ENCODE peak calls at places on chromosomes 7 and 10, in six cellular contexts. T is A549, Q is Panc1, G is GM12878, A is K562, C is HCT116. H is an unnamed sample.

GRCh38 chr7:21566094-21566493 is 23.3 kb downstream of the DNAH11 start:
- DNase-seq in A (no peak), T (no peak), G (no peak), C (no peak), Q (no peak), H (no peak)

GRCh38 chr7:134804351-134804750 is 24.9 kb downstream of the CALD1 start:
- DNase-seq in C (no peak), G (no peak), T (no peak), A (no peak), Q (no peak), H (no peak)

GRCh38 chr10:43751646-43752045 is 103.0 kb upstream of the ZNF32 start:
- DNase-seq in Q (no peak), A (no peak), C (no peak), G (no peak), T (no peak), H (no peak)

GRCh38 chr7:130930260-130930659 is 196.3 kb upstream of the KLF14 start:
- DNase-seq in T (peak), A (peak), G (no peak), Q (no peak), C (no peak), H (no peak)

GRCh38 chr10:132400041-132400546 is 3.1 kb downstream of the PWWP2B start:
- DNase-seq in G (no peak), T (no peak), Q (no peak), A (no peak), C (no peak), H (no peak)

GRCh38 chr10:102814873-102815661 is 22.1 kb downstream of the CYP17A1 start:
- DNase-seq in C (no peak), Q (no peak), A (no peak), G (no peak), T (no peak), H (no peak)

GRCh38 chr10:70593513-70593890 is 9.0 kb downstream of the PRF1 start:
- DNase-seq in Q (no peak), A (no peak), T (no peak), G (no peak), C (no peak), H (no peak)

GRCh38 chr7:10657201-10657600 is 316.5 kb upstream of the PHF14 start:
- DNase-seq in G (no peak), A (no peak), Q (no peak), C (no peak), T (no peak), H (no peak)

GRCh38 chr10:65571011-65571570 is 1354.7 kb upstream of the LRRTM3 start:
- DNase-seq in G (no peak), Q (no peak), A (no peak), C (peak), T (peak), H (no peak)

GRCh38 chr7:131011976-131012375 is 278.0 kb upstream of the KLF14 start:
- DNase-seq in A (no peak), G (no peak), T (peak), Q (no peak), C (no peak), H (peak)

GRCh38 chr10:123563994-123564393 is 102.2 kb upstream of the GPR26 start:
- DNase-seq in C (no peak), T (no peak), Q (no peak), G (no peak), A (no peak), H (no peak)

GRCh38 chr7:96665689-96666088 is 44.0 kb downstream of the SEM1 start:
- DNase-seq in Q (no peak), T (no peak), C (no peak), G (no peak), A (no peak), H (no peak)

GRCh38 chr7:158662610-158663427 is 41.8 kb downstream of the NCAPG2 start:
- DNase-seq in G (no peak), T (no peak), Q (no peak), C (no peak), A (no peak), H (peak)
- TF ChIP-seq REST in G (no peak), T (no peak), Q (no peak), C (no peak), A (no peak), H (no peak)

GRCh38 chr7:148815612-148816011 is 68.5 kb downstream of the EZH2 start:
- DNase-seq in G (no peak), T (no peak), Q (no peak), A (no peak), C (no peak), H (no peak)
- H3K27ac ChIP-seq in G (no peak), T (no peak), Q (no peak), A (no peak), C (no peak), H (no peak)

DNA sequence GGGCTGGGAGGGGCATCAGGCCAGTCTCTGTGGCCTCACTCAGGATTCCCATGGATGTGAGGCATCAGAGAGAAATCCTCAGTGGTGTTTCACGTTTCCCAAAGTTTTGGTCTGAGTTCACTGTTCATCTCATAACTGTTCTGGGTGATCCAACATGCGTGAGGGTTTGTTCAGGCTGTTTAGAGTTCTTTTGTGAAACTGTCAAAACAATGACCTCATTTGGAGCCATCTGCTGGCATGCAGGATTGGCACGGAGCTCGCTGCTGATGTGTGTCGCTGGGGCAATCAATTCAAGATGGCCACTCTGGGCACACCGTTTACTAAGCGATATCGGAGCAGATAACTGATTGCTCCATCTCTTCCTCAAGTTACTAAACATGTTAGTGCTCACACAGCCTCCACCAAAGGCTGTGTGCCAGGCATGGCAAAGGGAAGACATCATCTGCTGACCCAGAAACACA is 365.6 kb downstream of the WDR11 start:
- DNase-seq in T (no peak), C (no peak), A (no peak), G (no peak), Q (no peak), H (no peak)
- TF ChIP-seq REST in T (no peak), C (no peak), A (no peak), G (no peak), Q (no peak), H (no peak)

GRCh38 chr10:73647211-73647874 is 6.1 kb upstream of the MYOZ1 start:
- DNase-seq in Q (no peak), A (no peak), G (no peak), T (no peak), C (no peak), H (no peak)
- H3K27ac ChIP-seq in Q (no peak), A (no peak), G (no peak), T (no peak), C (no peak), H (no peak)

DNA sequence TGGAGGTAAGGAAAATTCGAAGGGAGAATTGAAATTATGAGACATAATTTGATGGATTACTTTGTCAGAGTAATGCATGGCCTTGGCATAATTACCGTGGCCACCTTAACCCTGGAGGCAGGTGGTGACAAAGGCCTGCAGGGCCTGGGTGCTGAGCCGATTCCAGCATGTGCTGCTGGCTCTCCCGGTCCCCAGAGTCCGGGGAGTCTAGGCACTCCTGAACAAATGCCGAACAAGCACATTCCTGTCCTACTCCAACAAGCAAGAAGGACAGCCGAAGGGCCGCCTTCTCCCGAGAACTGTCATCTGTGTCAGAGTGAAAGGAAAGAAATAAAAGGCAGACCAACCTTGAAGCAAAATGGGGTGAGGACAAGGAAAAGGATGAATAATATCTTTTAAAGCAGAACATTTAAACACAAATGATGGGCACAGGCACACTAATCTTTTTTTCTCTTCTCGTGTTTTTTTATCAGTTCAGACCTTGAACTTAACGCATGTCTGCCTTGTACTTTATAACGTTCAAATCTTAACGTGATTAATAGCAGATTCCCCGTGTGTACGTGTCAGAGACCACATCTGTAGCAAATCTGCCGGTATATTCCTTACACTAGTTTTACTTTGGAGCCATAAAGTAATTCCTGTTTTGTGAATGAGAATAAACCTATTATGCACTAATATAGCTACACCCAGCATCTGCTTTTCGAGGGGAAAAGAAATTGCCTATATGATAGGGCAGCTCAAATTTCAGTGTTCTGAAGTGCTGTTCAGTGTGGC is 166.2 kb upstream of the TCF7L2 start:
- DNase-seq in C (no peak), G (no peak), Q (no peak), T (no peak), A (no peak), H (no peak)
- TF ChIP-seq REST in C (no peak), G (no peak), Q (no peak), T (no peak), A (no peak), H (no peak)

GRCh38 chr10:97632949-97633884 is at the start of gene MORN4:
- DNase-seq in G (peak), Q (peak), C (peak), A (peak), T (peak), H (peak)
- H3K27ac ChIP-seq in G (no peak), Q (peak), C (peak), A (peak), T (peak), H (no peak)

GRCh38 chr10:77533887-77534278 is 103.7 kb downstream of the KCNMA1 start:
- DNase-seq in A (no peak), G (no peak), T (no peak), Q (no peak), C (no peak), H (no peak)
- TF ChIP-seq REST in A (no peak), G (no peak), T (no peak), Q (no peak), C (no peak), H (no peak)

GRCh38 chr7:8160810-8161209 is 101.2 kb downstream of the ICA1 start:
- DNase-seq in T (no peak), A (no peak), G (no peak), Q (no peak), C (no peak), H (no peak)
- H3K27ac ChIP-seq in T (no peak), A (no peak), G (no peak), Q (no peak), C (no peak), H (no peak)

DNA sequence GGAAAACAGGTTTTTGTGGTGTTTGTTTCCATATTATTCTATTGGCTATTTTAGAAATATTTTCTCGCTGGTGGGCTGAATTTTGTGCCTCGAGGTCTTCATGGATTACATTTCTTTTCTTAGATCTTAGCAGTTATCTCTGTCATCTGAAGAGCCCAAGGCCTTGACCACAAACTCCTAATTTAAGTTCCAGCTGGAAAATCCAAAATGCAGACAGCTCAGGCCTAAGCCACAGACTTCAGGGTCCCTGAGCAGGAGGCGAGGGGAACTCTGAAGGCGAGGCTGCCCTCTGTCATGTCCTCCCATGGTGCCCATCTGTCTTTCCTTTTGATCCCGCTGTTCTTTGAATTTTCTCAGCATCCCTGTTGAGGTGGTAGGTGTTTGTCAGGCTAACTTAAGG is 14.3 kb downstream of the DENND10 start:
- DNase-seq in C (no peak), G (no peak), T (no peak), A (no peak), Q (no peak), H (no peak)
- TF ChIP-seq REST in C (no peak), G (no peak), T (no peak), A (no peak), Q (no peak), H (no peak)

H was measured in HL-60.